ENCODE peak calls at places on chromosomes 6 and 20, in four cellular contexts. R, A, D and H are unnamed samples.

GRCh38 chr6:36997811-36998722 is 7.4 kb upstream of the FGD2 start:
- DNase-seq in D (no peak), A (no peak), R (no peak), H (no peak)

GRCh38 chr6:121944361-121944760 is 455.1 kb upstream of the HSF2 start:
- DNase-seq in D (no peak), A (no peak), R (no peak), H (no peak)

GRCh38 chr6:157449610-157450009 is 68.6 kb downstream of the ZDHHC14 start:
- DNase-seq in A (no peak), D (no peak), R (no peak), H (no peak)

GRCh38 chr20:48638546-48638945 is 189.3 kb downstream of the PREX1 start:
- DNase-seq in R (no peak), D (no peak), A (no peak), H (peak)

GRCh38 chr20:24650091-24650490 is 180.7 kb downstream of the SYNDIG1 start:
- DNase-seq in D (no peak), R (no peak), A (no peak), H (no peak)

GRCh38 chr6:80520195-80520594 is 413.7 kb downstream of the BCKDHB start:
- DNase-seq in A (no peak), R (no peak), D (no peak), H (no peak)

GRCh38 chr20:16147916-16148315 is 425.3 kb downstream of the KIF16B start:
- DNase-seq in R (no peak), A (no peak), D (no peak), H (no peak)

GRCh38 chr20:3740600-3741301 is 8.3 kb downstream of the HSPA12B start:
- DNase-seq in D (no peak), R (no peak), A (no peak), H (no peak)

GRCh38 chr6:44234101-44235090 is 11.0 kb downstream of the SLC29A1 start:
- DNase-seq in R (no peak), A (no peak), D (no peak), H (no peak)

GRCh38 chr6:81003156-81003555 is 749.3 kb downstream of the TENT5A start:
- DNase-seq in R (no peak), D (no peak), A (no peak), H (no peak)

GRCh38 chr6:140462495-140463311 is 1088.3 kb upstream of the CITED2 start:
- DNase-seq in A (no peak), R (no peak), D (no peak), H (peak)

GRCh38 chr20:8930691-8931090 is 138.2 kb upstream of the PLCB4 start:
- DNase-seq in A (no peak), D (no peak), R (no peak), H (no peak)

GRCh38 chr6:63565058-63565726 is 7.1 kb upstream of the LOC128125822 start:
- DNase-seq in A (no peak), D (no peak), R (no peak), H (no peak)

GRCh38 chr6:107154131-107154906 is 39.0 kb upstream of the BEND3 start:
- DNase-seq in D (peak), R (no peak), A (no peak), H (no peak)

GRCh38 chr6:82823361-82823760 is 242.3 kb downstream of the UBE3D start:
- DNase-seq in R (no peak), A (no peak), D (no peak), H (no peak)

GRCh38 chr20:63381781-63382431 is 20.8 kb upstream of the CHRNA4 start:
- DNase-seq in A (peak), R (no peak), D (peak), H (no peak)

GRCh38 chr6:143677891-143678737 is at the start of gene PHACTR2:
- DNase-seq in D (peak), R (peak), A (peak), H (peak)

GRCh38 chr20:35478804-35479472 is 23.5 kb downstream of the CEP250 start:
- DNase-seq in A (peak), R (no peak), D (no peak), H (no peak)

GRCh38 chr6:131023834-131024504 is 39.1 kb downstream of the EPB41L2 start:
- DNase-seq in D (no peak), A (no peak), R (no peak), H (peak)

GRCh38 chr6:113980937-113981554 is 10.1 kb upstream of the HDAC2 start:
- DNase-seq in R (no peak), A (peak), D (no peak), H (no peak)

GRCh38 chr6:43377710-43378229 is 8.3 kb upstream of the ZNF318 start:
- DNase-seq in R (no peak), A (no peak), D (no peak), H (no peak)

GRCh38 chr6:54856137-54856536 is 9.6 kb downstream of the FAM83B start:
- DNase-seq in A (no peak), R (no peak), D (no peak), H (no peak)

GRCh38 chr6:170449231-170449630 is 103.9 kb downstream of the PSMB1 start:
- DNase-seq in D (no peak), R (no peak), A (no peak), H (no peak)

GRCh38 chr20:4021905-4022304 is 6.5 kb upstream of the RNF24 start:
- DNase-seq in R (no peak), A (no peak), D (no peak), H (no peak)

GRCh38 chr6:3355358-3356055 is 96.8 kb downstream of the PSMG4 start:
- DNase-seq in D (peak), A (peak), R (no peak), H (no peak)

GRCh38 chr6:113855500-113856010 is 1.6 kb upstream of the MARCKS start:
- DNase-seq in R (no peak), A (peak), D (no peak), H (no peak)

GRCh38 chr20:58987790-58988564 is 6.9 kb downstream of the NELFCD start:
- DNase-seq in D (no peak), A (no peak), R (no peak), H (no peak)

GRCh38 chr6:136860043-136860442 is 37.7 kb downstream of the PEX7 start:
- DNase-seq in R (no peak), A (no peak), D (no peak), H (no peak)

GRCh38 chr20:38941726-38942389 is 15.6 kb downstream of the FAM83D start:
- DNase-seq in R (no peak), D (no peak), A (no peak), H (no peak)

GRCh38 chr20:9412309-9412708 is 102.1 kb upstream of the LAMP5 start:
- DNase-seq in R (no peak), D (no peak), A (no peak), H (no peak)

GRCh38 chr20:16158090-16158975 is 414.9 kb downstream of the KIF16B start:
- DNase-seq in R (no peak), D (no peak), A (no peak), H (no peak)

GRCh38 chr6:37060195-37060559 is 54.7 kb downstream of the FGD2 start:
- DNase-seq in R (no peak), A (no peak), D (no peak), H (no peak)

GRCh38 chr20:35013421-35014411 is 58.0 kb downstream of the MYH7B start:
- DNase-seq in A (no peak), R (no peak), D (no peak), H (no peak)

GRCh38 chr6:35568967-35569606 is 56.4 kb upstream of the TULP1 start:
- DNase-seq in R (no peak), D (no peak), A (peak), H (no peak)

GRCh38 chr20:11895832-11896484 is 21.7 kb upstream of the BTBD3 start:
- DNase-seq in D (no peak), R (no peak), A (no peak), H (no peak)

GRCh38 chr6:72316675-72317380 is 305.0 kb upstream of the KCNQ5 start:
- DNase-seq in A (no peak), R (no peak), D (no peak), H (no peak)

GRCh38 chr6:138377844-138378243 is at the start of gene SMIM28:
- DNase-seq in R (no peak), D (no peak), A (no peak), H (no peak)

GRCh38 chr6:157885211-157885788 is 62.3 kb downstream of the SNX9 start:
- DNase-seq in A (peak), R (no peak), D (no peak), H (no peak)